ENCODE peak calls at places on chromosomes 16 and 17, in five cellular contexts. T, D, U, O and K are unnamed samples. For H3K4me1 and H4K20me1, the result is how much of the 10 kb centered on the place peaks cover.

GRCh38 chr16:56600398-56600999 is 7.9 kb upstream of the MT2A start:
- DNase-seq in O (peak), T (peak), U (peak), D (peak), K (peak)

GRCh38 chr16:4370570-4371480 is 823 bp upstream of the VASN start:
- DNase-seq in U (no peak), D (peak), T (peak), O (peak), K (no peak)

GRCh38 chr17:13520899-13521572 is 80.7 kb downstream of the HS3ST3A1 start:
- DNase-seq in U (peak), D (peak), T (no peak), O (no peak), K (no peak)

GRCh38 chr17:16250635-16251034 is 33.6 kb downstream of the PIGL start:
- DNase-seq in T (peak), U (peak), O (no peak), D (peak), K (no peak)

GRCh38 chr17:30345527-30346075 is 11.7 kb upstream of the TMIGD1 start:
- DNase-seq in D (no peak), U (peak), T (peak), O (peak), K (no peak)

GRCh38 chr16:29926675-29927522 is 873 bp upstream of the KCTD13 start:
- DNase-seq in T (peak), O (no peak), D (peak), U (no peak), K (peak)

GRCh38 chr16:75072239-75072947 is 44.2 kb downstream of the LDHD start:
- DNase-seq in D (no peak), T (no peak), O (no peak), U (no peak), K (no peak)

GRCh38 chr16:30728321-30728720 is 19.9 kb upstream of the PHKG2 start:
- DNase-seq in U (no peak), D (no peak), T (no peak), O (no peak), K (no peak)

GRCh38 chr17:65729207-65729606 is 167.8 kb upstream of the AXIN2 start:
- DNase-seq in T (no peak), D (no peak), O (no peak), U (no peak), K (no peak)

DNA sequence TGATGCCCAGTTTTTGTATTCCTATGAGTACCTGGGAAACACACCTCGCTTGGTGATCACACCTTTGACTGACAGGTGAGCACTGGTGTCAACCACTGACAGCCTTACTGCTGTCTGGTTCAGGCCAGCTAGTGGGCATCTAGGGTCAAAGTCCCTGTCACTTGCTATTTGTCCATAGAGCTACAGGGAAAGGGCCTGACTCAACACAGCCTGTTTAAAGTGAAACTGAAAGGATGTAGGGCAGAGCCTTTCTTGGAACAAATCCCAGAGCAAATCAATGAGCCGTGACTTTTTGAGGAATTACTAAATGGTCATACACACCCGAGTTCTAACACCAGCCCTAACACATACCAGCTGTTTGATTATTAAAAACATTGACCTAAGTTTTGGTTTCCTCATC is 106.8 kb downstream of the DNAH9 start:
- DNase-seq in D (no peak), O (no peak), T (peak), U (no peak), K (no peak)
- H3K4me1 ChIP-seq in D (under half), O (under half), T (under half), U (under half), K (under half)

DNA sequence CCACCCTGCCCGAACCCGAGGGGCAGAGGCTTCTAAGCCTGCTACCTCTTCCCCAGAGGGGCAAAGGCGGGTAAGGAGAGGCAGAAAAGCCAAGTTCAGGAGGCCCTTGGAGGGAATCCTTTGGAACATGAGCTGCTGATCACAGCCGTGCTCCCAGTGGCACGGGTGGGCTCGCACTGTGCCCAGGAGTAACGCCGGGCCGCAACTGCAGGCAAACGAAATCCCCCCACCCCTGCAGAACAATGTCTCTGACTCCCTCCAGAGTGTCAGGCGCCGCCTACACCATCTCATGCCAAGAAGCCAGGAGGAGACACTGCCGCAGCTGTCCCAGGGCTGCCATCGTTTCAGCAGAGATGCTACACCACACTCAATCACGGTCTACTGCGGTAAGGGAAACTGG is 8.9 kb downstream of the P4HB start:
- DNase-seq in U (no peak), D (no peak), O (no peak), T (no peak), K (no peak)
- H4K20me1 ChIP-seq in U (under half), D (under half), O (under half), T (under half), K (under half)

GRCh38 chr16:8110572-8111514 is 479.5 kb downstream of the TMEM114 start:
- DNase-seq in T (no peak), D (no peak), U (no peak), O (no peak), K (no peak)
- H3K4me1 ChIP-seq in T (under half), D (under half), U (under half), O (under half), K (under half)

DNA sequence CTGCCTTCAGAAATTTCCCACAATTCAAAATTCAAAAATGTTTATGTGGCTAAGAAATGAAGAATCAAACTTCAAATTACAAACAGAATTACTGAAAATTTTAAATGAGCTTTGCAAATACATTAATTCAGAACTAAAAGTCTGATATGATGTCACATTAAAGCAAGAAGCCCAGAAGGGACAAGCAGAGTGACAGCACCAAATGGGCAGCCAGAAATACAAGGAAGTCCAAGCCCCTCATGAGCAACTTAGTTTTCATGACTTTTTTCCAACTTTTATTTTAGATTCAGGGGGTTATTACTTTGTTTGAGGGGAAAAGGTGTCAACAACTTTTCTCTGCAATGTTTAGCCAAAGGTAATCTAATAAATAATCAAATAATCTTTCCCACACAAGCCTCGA is 21.5 kb downstream of the UBE2G1 start:
- DNase-seq in O (no peak), D (no peak), U (no peak), T (no peak), K (no peak)
- H4K20me1 ChIP-seq in O (under half), D (under half), U (under half), T (half or more), K (half or more)

DNA sequence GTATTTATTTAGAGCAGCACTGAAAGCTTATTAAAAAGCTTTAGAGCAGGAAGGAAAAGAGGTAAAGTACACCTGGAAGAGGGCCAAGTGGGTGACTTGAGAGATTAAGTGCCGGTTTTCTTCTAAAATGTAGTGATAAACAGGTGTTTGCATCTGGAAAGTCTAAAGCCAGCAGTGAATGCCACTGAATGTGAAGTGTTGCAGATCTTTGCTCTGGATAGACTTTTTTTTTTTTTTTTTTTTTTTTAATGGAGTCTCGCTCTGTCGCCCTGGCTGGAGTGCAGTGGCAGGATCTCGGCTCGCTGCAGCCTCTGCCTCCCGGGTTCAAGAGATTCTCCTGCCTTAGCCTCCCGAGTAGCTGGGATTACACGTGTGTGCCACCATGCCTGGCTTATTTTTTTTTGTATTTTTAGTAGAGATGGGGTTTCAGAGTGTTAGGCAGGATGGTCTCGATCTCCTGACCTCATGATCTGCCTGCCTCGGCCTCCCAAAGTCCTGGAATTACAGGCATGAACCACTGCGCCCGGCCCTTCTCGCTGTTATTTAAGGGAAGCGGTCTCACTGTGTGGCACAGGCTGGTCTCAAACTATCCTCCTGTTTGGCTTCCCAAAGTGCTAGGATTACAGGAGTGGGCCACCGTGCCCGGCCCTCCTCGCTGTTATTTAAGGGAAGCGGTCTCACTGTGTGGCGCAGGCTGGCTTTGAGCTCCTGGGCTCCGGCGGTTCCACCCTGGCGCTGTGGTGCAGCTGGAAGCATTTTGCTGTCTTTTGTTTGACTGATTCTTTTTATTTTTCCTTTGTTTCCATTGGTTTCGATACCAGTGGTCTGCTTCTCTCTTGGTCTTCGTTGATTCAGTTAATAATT is 40.5 kb downstream of the FOXK2 start:
- DNase-seq in U (no peak), O (no peak), D (no peak), T (no peak), K (no peak)
- H3K4me1 ChIP-seq in U (under half), O (under half), D (under half), T (under half), K (under half)